ENCODE peak calls at places on chromosomes 7 and 10, in five cellular contexts. R, K, A, P and J are unnamed samples.

GRCh38 chr10:19998482-19998881 is 182.2 kb downstream of the PLXDC2 start:
- DNase-seq in R (no peak), K (no peak), A (no peak), P (no peak), J (no peak)

GRCh38 chr10:34745244-34745643 is 69.9 kb downstream of the PARD3 start:
- DNase-seq in R (no peak), K (no peak), A (no peak), P (no peak), J (no peak)

GRCh38 chr7:155188821-155189599 is 108.7 kb upstream of the INSIG1 start:
- DNase-seq in R (no peak), K (peak), A (no peak), P (no peak), J (no peak)

GRCh38 chr7:26648429-26649015 is 215.9 kb downstream of the SKAP2 start:
- DNase-seq in R (no peak), K (peak), A (no peak), P (no peak), J (no peak)

GRCh38 chr7:130400120-130400572 is 19.9 kb downstream of the CPA1 start:
- DNase-seq in R (no peak), K (peak), A (no peak), P (no peak), J (no peak)

GRCh38 chr7:138205614-138206150 is 129.4 kb downstream of the AKR1D1 start:
- DNase-seq in R (no peak), K (peak), A (no peak), P (no peak), J (no peak)

GRCh38 chr7:38870147-38870546 is 38.8 kb downstream of the VPS41 start:
- DNase-seq in R (no peak), K (no peak), A (no peak), P (no peak), J (no peak)

GRCh38 chr7:29369909-29370488 is 175.4 kb downstream of the CHN2 start:
- DNase-seq in R (no peak), K (peak), A (no peak), P (no peak), J (no peak)

GRCh38 chr7:106037489-106038176 is 74.5 kb downstream of the SYPL1 start:
- DNase-seq in R (no peak), K (no peak), A (no peak), P (no peak), J (no peak)

GRCh38 chr10:13099144-13099665 is 758 bp upstream of the OPTN start:
- DNase-seq in R (peak), K (no peak), A (peak), P (peak), J (peak)
- H3K27ac ChIP-seq in R (no peak), K (peak), A (peak), P (peak), J (peak)

GRCh38 chr10:78069151-78069550 is 35.5 kb downstream of the RPS24 start:
- DNase-seq in R (no peak), K (no peak), A (no peak), P (no peak), J (no peak)
- H3K27ac ChIP-seq in R (no peak), K (no peak), A (no peak), P (no peak), J (no peak)

GRCh38 chr7:92913849-92914248 is 77.5 kb upstream of the CDK6 start:
- DNase-seq in R (no peak), K (no peak), A (no peak), P (no peak), J (no peak)

GRCh38 chr7:92916751-92917369 is 80.5 kb upstream of the CDK6 start:
- DNase-seq in R (no peak), K (peak), A (no peak), P (no peak), J (no peak)

GRCh38 chr7:92910976-92911375 is 74.6 kb upstream of the CDK6 start:
- DNase-seq in R (no peak), K (no peak), A (no peak), P (no peak), J (no peak)

GRCh38 chr7:92914645-92915044 is 78.3 kb upstream of the CDK6 start:
- DNase-seq in R (no peak), K (peak), A (no peak), P (no peak), J (no peak)

GRCh38 chr7:92915348-92915747 is 79.0 kb upstream of the CDK6 start:
- DNase-seq in R (no peak), K (no peak), A (no peak), P (no peak), J (no peak)
- H3K27ac ChIP-seq in R (no peak), K (no peak), A (no peak), P (no peak), J (no peak)

DNA sequence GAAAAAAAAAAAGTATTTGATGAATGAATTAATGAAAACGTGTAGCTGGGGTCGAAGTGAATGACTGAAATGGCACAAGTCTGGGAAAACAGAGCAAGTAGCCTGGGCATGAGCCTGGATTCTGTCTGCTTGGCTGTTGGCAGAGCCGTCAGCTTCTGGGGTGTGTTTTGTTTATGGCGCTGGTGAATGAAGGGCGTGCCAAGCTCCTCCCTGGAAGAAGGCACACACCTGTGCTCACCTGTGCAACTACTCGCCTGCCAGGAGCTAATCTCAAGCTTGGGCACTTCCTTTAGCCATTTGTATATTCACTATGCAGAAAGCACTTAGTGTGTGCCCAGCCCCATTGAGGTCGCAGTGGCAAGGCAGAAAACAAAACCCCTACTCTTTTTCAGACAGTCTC is 74.1 kb downstream of the GTF2IRD1 start:
- DNase-seq in R (no peak), K (no peak), A (no peak), P (no peak), J (no peak)
- H3K27ac ChIP-seq in R (no peak), K (no peak), A (no peak), P (no peak), J (no peak)

DNA sequence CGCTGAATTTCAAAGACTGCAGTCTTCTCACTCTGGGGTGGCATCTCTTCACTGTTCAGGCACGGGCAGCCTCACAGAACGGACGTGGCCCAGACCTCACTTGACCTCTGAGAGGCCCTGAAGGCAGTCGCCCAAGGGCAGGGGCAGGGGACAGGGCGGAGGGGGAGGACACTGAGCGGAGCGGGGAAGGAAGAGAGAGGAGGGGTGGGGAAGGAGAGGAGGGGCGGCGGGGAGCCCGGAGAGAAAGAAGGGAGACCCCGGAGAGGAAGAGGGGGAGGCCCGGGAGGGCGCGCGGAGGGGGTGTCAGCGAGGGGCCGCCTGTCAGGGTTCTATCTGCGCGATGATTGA is 58.7 kb upstream of the COMTD1 start:
- DNase-seq in R (no peak), K (no peak), A (no peak), P (no peak), J (no peak)
- H3K27ac ChIP-seq in R (no peak), K (no peak), A (peak), P (peak), J (no peak)

DNA sequence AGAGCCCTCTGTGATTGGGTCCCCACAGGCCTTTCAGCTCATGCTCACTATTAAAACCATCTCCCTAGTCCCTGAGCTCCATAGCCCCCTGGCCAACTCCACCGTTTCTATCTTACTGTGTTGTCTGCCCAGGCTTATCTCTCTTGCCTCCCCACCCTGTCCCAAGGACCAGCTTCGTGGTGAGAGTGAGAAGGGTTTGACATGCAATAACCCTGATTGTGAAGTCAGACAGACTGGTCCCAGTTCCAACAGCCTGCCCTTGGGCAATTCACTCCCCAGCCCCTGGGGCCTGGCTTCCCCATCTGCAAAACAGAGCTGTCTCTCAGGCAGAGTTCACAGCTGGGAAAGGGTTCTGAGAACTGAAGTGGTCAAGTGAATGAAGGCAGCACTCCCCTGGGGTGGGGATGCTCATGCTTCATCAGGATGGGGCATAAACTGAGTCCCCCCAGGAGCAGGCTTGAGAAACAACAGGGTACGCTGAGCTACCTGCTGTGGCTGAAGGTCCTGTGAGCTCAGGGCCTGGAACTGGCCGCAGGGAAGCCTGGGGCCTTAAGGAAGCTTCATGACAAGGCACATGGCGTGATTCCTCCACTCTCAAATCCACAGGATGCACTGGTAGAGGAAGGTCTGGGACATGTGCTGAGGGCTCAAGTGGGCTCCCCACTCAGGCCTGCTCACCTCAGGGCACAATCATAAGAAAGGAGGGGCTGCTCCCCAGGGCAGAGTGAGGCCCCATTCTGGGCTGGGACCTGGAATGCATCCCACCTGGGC is 1.8 kb upstream of the PPIF start:
- DNase-seq in R (no peak), K (no peak), A (peak), P (no peak), J (no peak)
- H3K27ac ChIP-seq in R (no peak), K (no peak), A (peak), P (peak), J (no peak)

GRCh38 chr10:93496322-93497041 is at the start of gene CEP55:
- DNase-seq in R (peak), K (peak), A (peak), P (peak), J (peak)
- H3K27ac ChIP-seq in R (peak), K (peak), A (no peak), P (no peak), J (no peak)

GRCh38 chr7:71236488-71237179 is 104.7 kb downstream of the GALNT17 start:
- DNase-seq in R (no peak), K (no peak), A (no peak), P (no peak), J (no peak)
- H3K27ac ChIP-seq in R (no peak), K (no peak), A (peak), P (no peak), J (no peak)

GRCh38 chr7:46660402-46660801 is 739.3 kb upstream of the IGFBP3 start:
- DNase-seq in R (no peak), K (peak), A (no peak), P (no peak), J (no peak)
- H3K27ac ChIP-seq in R (no peak), K (no peak), A (no peak), P (no peak), J (no peak)